ENCODE peak calls at places on chromosomes 16 and 17, in six cellular contexts. L, D, I, K, E and P are unnamed samples.

GRCh38 chr16:79947771-79948170 is 347.2 kb upstream of the MAF start:
- DNase-seq in E (no peak), I (no peak), L (no peak), K (no peak), D (no peak), P (no peak)

GRCh38 chr17:2688351-2689342 is 22.9 kb downstream of the CLUH start:
- DNase-seq in E (no peak), I (no peak), D (peak), L (peak), K (no peak), P (peak)

GRCh38 chr16:966505-966904 is 4.3 kb downstream of the LMF1 start:
- DNase-seq in K (no peak), D (no peak), L (no peak), E (no peak), I (no peak), P (no peak)

GRCh38 chr16:12119562-12119961 is 143.0 kb downstream of the SNX29 start:
- DNase-seq in K (no peak), E (no peak), D (no peak), I (no peak), L (no peak), P (no peak)

GRCh38 chr17:28599311-28600184 is 723 bp upstream of the SPAG5 start:
- DNase-seq in E (no peak), I (peak), D (peak), K (peak), L (peak), P (peak)

GRCh38 chr16:12160815-12161550 is 184.4 kb downstream of the SNX29 start:
- DNase-seq in L (no peak), I (no peak), K (no peak), E (no peak), D (no peak), P (peak)

GRCh38 chr17:35083071-35083470 is 19.6 kb upstream of the RFFL start:
- DNase-seq in D (no peak), I (no peak), K (no peak), L (no peak), E (no peak), P (no peak)

GRCh38 chr16:86455116-86455515 is 55.2 kb upstream of the FOXF1 start:
- DNase-seq in L (no peak), E (no peak), I (no peak), D (no peak), K (peak), P (no peak)

GRCh38 chr17:80833952-80834895 is 157.4 kb upstream of the CHMP6 start:
- DNase-seq in L (no peak), D (no peak), I (no peak), E (no peak), K (no peak), P (no peak)

GRCh38 chr17:50572541-50572940 is 12.0 kb downstream of the CACNA1G start:
- DNase-seq in E (no peak), L (no peak), I (no peak), D (no peak), K (no peak), P (no peak)

GRCh38 chr17:67210915-67211314 is 34.1 kb downstream of the HELZ start:
- DNase-seq in L (no peak), D (no peak), E (no peak), K (no peak), I (no peak), P (no peak)

GRCh38 chr16:24822542-24822941 is 23.2 kb upstream of the SLC5A11 start:
- DNase-seq in E (no peak), D (no peak), L (peak), K (no peak), I (no peak), P (no peak)

GRCh38 chr16:474420-475122 is 49.1 kb downstream of the RAB11FIP3 start:
- DNase-seq in K (no peak), I (no peak), E (no peak), D (no peak), L (no peak), P (no peak)

GRCh38 chr17:36934759-36935630 is 2.3 kb upstream of the LHX1 start:
- DNase-seq in D (no peak), L (no peak), K (no peak), E (peak), I (peak), P (no peak)

GRCh38 chr17:9825751-9826150 is at the start of gene GLP2R:
- DNase-seq in L (no peak), D (no peak), E (no peak), I (no peak), K (no peak), P (no peak)

GRCh38 chr17:81422776-81423697 is 27.8 kb downstream of the BAHCC1 start:
- DNase-seq in D (peak), K (peak), I (no peak), E (no peak), L (peak), P (no peak)

GRCh38 chr17:41885733-41886132 is 20.5 kb upstream of the KLHL11 start:
- DNase-seq in I (no peak), K (no peak), L (no peak), E (peak), D (no peak), P (no peak)

GRCh38 chr17:63946440-63947363 is 14.6 kb upstream of the CD79B start:
- DNase-seq in L (no peak), I (peak), D (no peak), K (no peak), E (peak), P (peak)

GRCh38 chr17:40932608-40933007 is 4.8 kb downstream of the KRT23 start:
- DNase-seq in D (no peak), L (no peak), K (no peak), E (no peak), I (no peak), P (no peak)

GRCh38 chr16:4266372-4266771 is 6.5 kb downstream of the TFAP4 start:
- DNase-seq in D (no peak), E (no peak), L (no peak), K (no peak), I (no peak), P (no peak)

GRCh38 chr17:59121901-59122480 is 15.3 kb upstream of the TRIM37 start:
- DNase-seq in I (no peak), L (no peak), D (no peak), K (no peak), E (no peak), P (no peak)

GRCh38 chr16:73064227-73064995 is 16.5 kb upstream of the ZFHX3 start:
- DNase-seq in E (no peak), K (peak), L (no peak), D (no peak), I (peak), P (no peak)

GRCh38 chr17:8173871-8174322 is 2.3 kb downstream of the TMEM107 start:
- DNase-seq in E (no peak), K (no peak), L (no peak), I (no peak), D (no peak), P (no peak)

GRCh38 chr17:13306310-13306962 is 288.6 kb upstream of the ELAC2 start:
- DNase-seq in I (no peak), K (peak), E (peak), L (no peak), D (no peak), P (no peak)

GRCh38 chr17:74380086-74380958 is 13.0 kb downstream of the GPR142 start:
- DNase-seq in K (no peak), I (no peak), L (no peak), E (no peak), D (no peak), P (no peak)

GRCh38 chr17:81044764-81045589 is 10.0 kb downstream of the BAIAP2 start:
- DNase-seq in D (peak), L (peak), I (no peak), K (no peak), E (no peak), P (no peak)

GRCh38 chr16:82867425-82867824 is 240.7 kb downstream of the CDH13 start:
- DNase-seq in E (no peak), D (no peak), K (no peak), L (no peak), I (no peak), P (no peak)

GRCh38 chr16:90084215-90084614 is 7.1 kb upstream of the PRDM7 start:
- DNase-seq in I (no peak), E (no peak), D (no peak), K (no peak), L (no peak), P (no peak)

GRCh38 chr17:36933174-36934143 is 3.8 kb upstream of the LHX1 start:
- DNase-seq in E (no peak), I (peak), K (no peak), L (no peak), D (no peak), P (peak)

GRCh38 chr17:14670861-14671260 is 370.0 kb downstream of the HS3ST3B1 start:
- DNase-seq in E (no peak), I (no peak), K (no peak), L (no peak), D (no peak), P (no peak)

GRCh38 chr17:57949649-57950048 is 5.6 kb downstream of the CUEDC1 start:
- DNase-seq in I (no peak), L (no peak), K (no peak), E (no peak), D (no peak), P (no peak)

GRCh38 chr17:68461122-68461539 is 3.8 kb upstream of the WIPI1 start:
- DNase-seq in L (no peak), E (no peak), I (no peak), D (no peak), K (no peak), P (no peak)

GRCh38 chr17:68461589-68461988 is 4.3 kb upstream of the WIPI1 start:
- DNase-seq in I (no peak), E (no peak), L (no peak), K (no peak), D (no peak), P (no peak)

GRCh38 chr17:68463211-68463990 is 6.1 kb upstream of the WIPI1 start:
- DNase-seq in K (no peak), E (no peak), D (no peak), L (no peak), I (no peak), P (no peak)

GRCh38 chr17:68460715-68461114 is 3.4 kb upstream of the WIPI1 start:
- DNase-seq in E (no peak), L (no peak), I (no peak), K (no peak), D (no peak), P (no peak)

DNA sequence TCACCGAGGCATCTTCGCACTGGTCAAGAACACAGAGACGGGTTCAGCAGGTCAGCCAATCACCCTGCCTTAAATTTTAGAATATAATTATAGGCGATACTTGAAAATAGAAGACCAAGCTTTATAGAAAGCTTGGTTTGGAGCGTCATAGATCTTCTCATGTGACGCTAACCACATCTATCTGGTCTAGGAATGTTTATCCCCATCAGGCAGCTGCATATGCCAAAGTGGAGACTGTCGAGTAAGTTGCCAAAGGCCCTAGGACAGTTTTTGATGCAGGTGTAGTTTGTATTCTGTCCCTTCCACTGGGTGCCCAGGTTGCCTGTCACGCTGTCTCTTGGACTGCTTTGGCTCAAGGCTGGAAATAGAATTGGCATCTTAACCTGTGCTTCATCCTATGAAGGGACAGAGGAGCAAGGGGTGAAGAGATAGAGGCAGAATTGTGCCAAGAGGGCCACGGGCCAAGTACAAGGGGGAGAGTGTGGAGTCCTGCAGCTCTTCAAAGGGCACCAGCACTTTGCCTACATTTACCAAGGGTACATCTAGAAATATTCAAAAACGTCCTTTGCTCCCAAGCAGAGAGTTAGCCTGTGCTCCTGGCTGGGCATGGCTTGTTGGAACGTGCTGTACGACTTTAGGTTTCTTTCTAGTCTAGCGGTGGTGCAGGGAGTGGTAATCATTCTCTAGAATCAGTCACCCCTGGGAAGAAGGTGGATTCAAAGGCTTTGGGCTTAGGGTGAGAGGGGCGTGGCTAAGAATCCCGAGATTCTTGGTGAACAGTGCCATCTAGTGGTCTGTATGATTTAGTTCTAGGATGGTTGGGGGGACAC is 5.3 kb upstream of the WIPI1 start:
- DNase-seq in E (peak), K (peak), D (no peak), I (peak), L (no peak), P (peak)
- TF ChIP-seq CTCF in E (peak), K (peak), D (peak), I (peak), L (peak), P (peak)

GRCh38 chr16:27361987-27362386 is 40.0 kb upstream of the IL21R start:
- DNase-seq in L (no peak), K (no peak), E (no peak), I (no peak), D (no peak), P (no peak)

GRCh38 chr16:27362570-27363245 is 39.3 kb upstream of the IL21R start:
- DNase-seq in K (no peak), L (no peak), I (no peak), E (no peak), D (no peak), P (no peak)

GRCh38 chr16:27364493-27365141 is 37.4 kb upstream of the IL21R start:
- DNase-seq in D (no peak), K (no peak), L (no peak), I (no peak), E (no peak), P (no peak)

GRCh38 chr16:27363797-27364196 is 38.2 kb upstream of the IL21R start:
- DNase-seq in K (no peak), D (no peak), I (no peak), E (no peak), L (no peak), P (no peak)

GRCh38 chr16:27363246-27363632 is 38.7 kb upstream of the IL21R start:
- DNase-seq in L (no peak), K (no peak), E (no peak), I (no peak), D (no peak), P (no peak)
- TF ChIP-seq CTCF in L (no peak), K (no peak), E (no peak), I (no peak), D (no peak), P (no peak)

GRCh38 chr17:51857052-51857593 is 301.4 kb downstream of the CA10 start:
- DNase-seq in I (no peak), L (no peak), K (no peak), E (no peak), D (no peak), P (no peak)

GRCh38 chr17:51860934-51861561 is 297.5 kb downstream of the CA10 start:
- DNase-seq in L (no peak), K (no peak), E (peak), D (no peak), I (no peak), P (peak)
- TF ChIP-seq CTCF in L (no peak), K (peak), E (peak), D (peak), I (no peak), P (peak)

DNA sequence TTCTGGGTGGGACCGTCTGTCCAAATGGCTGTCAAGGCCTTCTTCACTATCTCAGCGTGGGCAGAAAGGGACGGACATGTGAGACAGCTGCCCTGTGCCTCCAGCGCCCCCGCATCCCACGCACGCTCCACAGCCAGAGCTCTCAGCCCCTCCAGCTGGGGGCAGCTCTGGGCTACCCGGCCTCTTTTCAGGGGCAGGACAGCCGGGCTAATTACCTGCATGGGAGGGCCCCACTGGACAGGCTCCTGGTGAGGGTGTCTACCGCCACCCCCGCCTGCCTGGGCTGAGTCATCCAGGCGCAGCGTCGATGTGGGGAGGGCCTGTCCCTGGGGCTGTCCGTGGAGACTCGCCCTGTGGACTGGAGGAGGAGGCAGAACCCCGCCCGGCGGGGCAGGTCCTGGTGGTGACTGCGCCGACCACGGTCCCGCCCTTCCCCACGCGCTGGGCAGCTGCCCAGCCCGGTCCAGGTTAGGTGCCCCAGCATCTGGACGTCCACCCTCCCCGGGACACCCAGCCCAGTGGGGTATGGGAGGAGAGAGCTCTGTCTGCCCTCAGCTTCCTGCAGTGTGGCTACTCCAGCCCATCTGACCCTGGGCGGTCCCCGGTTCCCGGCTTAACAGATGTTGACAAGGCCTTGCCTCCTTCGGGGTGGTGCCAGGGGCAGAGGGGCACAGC is 5.9 kb upstream of the METRNL start:
- DNase-seq in D (no peak), I (no peak), K (no peak), L (no peak), E (no peak), P (no peak)
- TF ChIP-seq CTCF in D (no peak), I (no peak), K (no peak), L (no peak), E (no peak), P (no peak)

DNA sequence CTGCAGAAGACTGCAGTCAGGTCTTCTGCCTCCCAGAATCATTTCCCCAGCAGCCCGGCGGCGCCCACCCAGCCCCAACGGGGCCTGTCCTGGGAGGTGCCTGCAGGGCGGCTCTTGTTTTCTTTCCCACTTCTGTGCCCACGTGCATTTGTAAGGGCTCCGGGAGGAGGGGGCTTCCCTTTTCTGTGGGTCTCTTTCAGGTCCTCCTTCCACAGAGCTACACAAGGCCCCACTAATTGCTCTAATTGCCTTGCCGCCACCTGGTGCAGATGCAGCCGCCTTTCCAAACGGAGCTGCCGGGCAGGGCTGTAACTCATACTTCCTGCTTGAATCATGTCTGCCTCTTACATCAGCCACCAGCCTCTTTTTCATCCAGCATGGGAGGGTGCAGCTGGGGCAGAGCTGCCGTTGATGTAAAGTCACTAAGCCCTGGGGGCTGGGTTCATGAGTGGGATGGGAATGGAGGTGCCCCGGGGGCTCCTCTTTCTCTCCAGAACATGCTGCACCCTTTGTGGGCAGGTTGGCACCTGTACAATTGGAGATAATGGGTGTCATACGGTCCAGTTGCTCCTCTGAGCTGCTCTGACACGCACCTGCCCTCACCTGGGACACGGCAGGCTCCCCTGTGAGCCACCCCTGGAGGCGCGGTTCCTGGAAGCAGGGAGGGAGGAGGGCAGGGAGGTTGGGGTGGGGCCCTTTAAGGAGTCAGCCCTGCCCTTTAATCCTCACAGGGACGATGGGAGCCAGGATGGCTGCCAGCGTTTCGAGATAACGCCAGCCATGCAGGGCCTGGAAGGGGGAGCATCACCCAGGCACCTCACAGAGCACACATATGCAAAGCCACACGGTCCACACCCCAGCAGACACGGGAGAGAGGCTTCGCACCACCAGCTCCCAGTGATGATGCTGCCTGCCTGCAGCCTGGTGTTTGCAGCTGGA is 41.1 kb upstream of the KLHDC4 start:
- DNase-seq in E (no peak), I (peak), K (peak), D (peak), L (peak), P (no peak)
- TF ChIP-seq CTCF in E (no peak), I (no peak), K (no peak), D (no peak), L (no peak), P (no peak)